ENCODE peak calls at places on chromosomes 13 and 19, in five cellular contexts. One of them, this sample, is unnamed.

GRCh38 chr19:29662278-29662603 is 3.0 kb upstream of the PLEKHF1 start:
- DNase-seq in colonic mucosa: no peak
- DNase-seq in IMR-90: no peak
- DNase-seq in K562: no peak
- DNase-seq in fibroblast of lung: no peak
- DNase-seq in this sample: no peak

GRCh38 chr13:31891472-31891871 is 140.1 kb upstream of the FRY start:
- DNase-seq in fibroblast of lung: no peak
- DNase-seq in IMR-90: no peak
- DNase-seq in K562: no peak
- DNase-seq in colonic mucosa: no peak
- DNase-seq in this sample: no peak

GRCh38 chr19:49150944-49151243 is 4.3 kb downstream of the HRC start:
- DNase-seq in K562: no peak
- DNase-seq in fibroblast of lung: no peak
- DNase-seq in IMR-90: no peak
- DNase-seq in colonic mucosa: no peak
- DNase-seq in this sample: no peak

GRCh38 chr13:31898383-31899071 is 133.0 kb upstream of the FRY start:
- DNase-seq in fibroblast of lung: no peak
- DNase-seq in colonic mucosa: no peak
- DNase-seq in K562: no peak
- DNase-seq in IMR-90: no peak
- DNase-seq in this sample: peak

GRCh38 chr19:41868120-41868988 is 8.3 kb downstream of the RPS19 start:
- DNase-seq in fibroblast of lung: no peak
- DNase-seq in K562: no peak
- DNase-seq in colonic mucosa: no peak
- DNase-seq in IMR-90: no peak
- DNase-seq in this sample: no peak

GRCh38 chr19:49224856-49225255 is 67.3 kb downstream of the TRPM4 start:
- DNase-seq in K562: peak
- DNase-seq in fibroblast of lung: peak
- DNase-seq in IMR-90: peak
- DNase-seq in colonic mucosa: peak
- DNase-seq in this sample: peak

GRCh38 chr13:84137292-84137691 is 255.0 kb upstream of the SLITRK1 start:
- DNase-seq in IMR-90: no peak
- DNase-seq in fibroblast of lung: peak
- DNase-seq in colonic mucosa: no peak
- DNase-seq in K562: no peak
- DNase-seq in this sample: peak

GRCh38 chr13:66794340-66795031 is 435.6 kb downstream of the PCDH9 start:
- DNase-seq in colonic mucosa: peak
- DNase-seq in K562: peak
- DNase-seq in IMR-90: no peak
- DNase-seq in fibroblast of lung: no peak
- DNase-seq in this sample: no peak

GRCh38 chr19:18349524-18350128 is 9.2 kb downstream of the PGPEP1 start:
- DNase-seq in colonic mucosa: peak
- DNase-seq in K562: peak
- DNase-seq in fibroblast of lung: peak
- DNase-seq in IMR-90: peak
- DNase-seq in this sample: peak

GRCh38 chr13:70043685-70044084 is 63.9 kb upstream of the ATXN8OS start:
- DNase-seq in fibroblast of lung: peak
- DNase-seq in colonic mucosa: no peak
- DNase-seq in IMR-90: no peak
- DNase-seq in K562: no peak
- DNase-seq in this sample: peak

GRCh38 chr13:74040200-74040599 is 94.0 kb downstream of the KLF12 start:
- DNase-seq in IMR-90: peak
- DNase-seq in colonic mucosa: peak
- DNase-seq in K562: peak
- DNase-seq in fibroblast of lung: peak
- DNase-seq in this sample: peak

GRCh38 chr13:103795892-103796478 is 729.8 kb upstream of the SLC10A2 start:
- DNase-seq in IMR-90: no peak
- DNase-seq in colonic mucosa: no peak
- DNase-seq in K562: no peak
- DNase-seq in fibroblast of lung: no peak
- DNase-seq in this sample: no peak

GRCh38 chr13:49046534-49046933 is 70.8 kb downstream of the FNDC3A start:
- DNase-seq in IMR-90: peak
- DNase-seq in colonic mucosa: no peak
- DNase-seq in K562: no peak
- DNase-seq in fibroblast of lung: peak
- DNase-seq in this sample: no peak

GRCh38 chr13:98997738-98998641 is 20.1 kb upstream of the DOCK9 start:
- DNase-seq in colonic mucosa: no peak
- DNase-seq in fibroblast of lung: peak
- DNase-seq in IMR-90: no peak
- DNase-seq in K562: no peak
- DNase-seq in this sample: peak

GRCh38 chr13:36432106-36432544 is at the start of gene CCNA1:
- DNase-seq in IMR-90: no peak
- DNase-seq in colonic mucosa: peak
- DNase-seq in K562: peak
- DNase-seq in fibroblast of lung: peak
- DNase-seq in this sample: no peak

GRCh38 chr19:40274585-40275544 is 10.3 kb downstream of the AKT2 start:
- DNase-seq in K562: peak
- DNase-seq in IMR-90: no peak
- DNase-seq in colonic mucosa: no peak
- DNase-seq in fibroblast of lung: no peak
- DNase-seq in this sample: no peak

GRCh38 chr13:99377641-99378040 is 70.4 kb upstream of the GPR183 start:
- DNase-seq in K562: no peak
- DNase-seq in fibroblast of lung: no peak
- DNase-seq in IMR-90: no peak
- DNase-seq in colonic mucosa: no peak
- DNase-seq in this sample: no peak

GRCh38 chr19:48815870-48816501 is 5.2 kb upstream of the BCAT2 start:
- DNase-seq in fibroblast of lung: peak
- DNase-seq in K562: peak
- DNase-seq in colonic mucosa: no peak
- DNase-seq in IMR-90: peak
- DNase-seq in this sample: no peak

DNA sequence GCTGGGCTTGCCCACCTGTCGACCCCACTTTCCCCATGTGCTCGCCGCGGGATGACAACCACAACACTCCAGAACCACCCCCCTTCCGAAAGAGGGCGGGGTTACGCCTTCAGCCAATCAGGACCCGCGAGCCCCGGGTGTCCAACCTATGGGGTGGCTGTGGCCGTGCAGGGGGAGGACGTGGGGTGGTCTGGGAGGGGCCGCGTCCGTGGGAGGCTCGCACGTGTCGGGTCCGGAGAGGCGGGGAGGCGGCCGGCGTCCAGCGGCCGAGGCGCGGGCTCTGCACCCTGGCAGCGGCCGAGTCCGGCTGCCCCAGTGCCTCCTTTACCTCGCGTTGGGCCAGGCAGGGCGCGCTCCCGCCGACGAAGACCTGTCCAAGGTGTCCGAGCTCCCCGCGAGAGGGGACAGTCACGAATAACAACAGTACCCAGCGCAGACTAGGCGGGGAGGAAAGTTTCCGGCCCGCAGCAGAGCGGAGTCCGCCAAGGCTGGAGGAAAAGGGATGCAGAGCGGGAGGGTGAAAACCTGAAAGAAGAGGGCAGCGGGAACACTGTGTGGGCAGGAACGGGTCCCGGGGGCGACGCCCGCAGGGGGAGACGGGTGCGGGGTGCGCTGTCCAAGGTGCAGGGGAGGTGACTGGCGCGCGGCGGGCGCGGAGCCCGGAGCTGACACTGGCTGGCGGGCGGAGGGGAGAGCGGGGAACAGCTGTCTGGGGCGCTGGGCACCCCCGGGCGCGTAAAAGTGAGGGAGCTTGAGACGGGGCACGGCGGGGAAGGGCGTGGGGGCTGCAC is 896 bp downstream of the ENOX1 start:
- DNase-seq in fibroblast of lung: peak
- DNase-seq in IMR-90: peak
- DNase-seq in K562: no peak
- DNase-seq in colonic mucosa: peak
- DNase-seq in this sample: peak
- H3K4me3 ChIP-seq in fibroblast of lung: peak
- H3K4me3 ChIP-seq in IMR-90: peak
- H3K4me3 ChIP-seq in K562: no peak
- H3K4me3 ChIP-seq in colonic mucosa: peak
- H3K4me3 ChIP-seq in this sample: peak

GRCh38 chr13:94227255-94227879 is 252.1 kb downstream of the DCT start:
- DNase-seq in K562: no peak
- DNase-seq in colonic mucosa: no peak
- DNase-seq in IMR-90: no peak
- DNase-seq in fibroblast of lung: no peak
- DNase-seq in this sample: no peak

GRCh38 chr13:94228781-94229180 is 250.7 kb downstream of the DCT start:
- DNase-seq in IMR-90: peak
- DNase-seq in colonic mucosa: no peak
- DNase-seq in fibroblast of lung: peak
- DNase-seq in K562: no peak
- DNase-seq in this sample: peak

GRCh38 chr13:94224670-94225069 is 254.8 kb downstream of the DCT start:
- DNase-seq in K562: no peak
- DNase-seq in colonic mucosa: no peak
- DNase-seq in fibroblast of lung: no peak
- DNase-seq in IMR-90: no peak
- DNase-seq in this sample: no peak
- TF ChIP-seq CTCF in K562: no peak
- TF ChIP-seq CTCF in colonic mucosa: no peak
- TF ChIP-seq CTCF in fibroblast of lung: no peak
- TF ChIP-seq CTCF in IMR-90: no peak
- TF ChIP-seq CTCF in this sample: no peak

GRCh38 chr19:45636902-45637301 is 2.3 kb downstream of the EML2 start:
- DNase-seq in fibroblast of lung: no peak
- DNase-seq in colonic mucosa: no peak
- DNase-seq in IMR-90: no peak
- DNase-seq in K562: no peak
- DNase-seq in this sample: no peak

GRCh38 chr19:45638930-45639729 is at the start of gene EML2:
- DNase-seq in fibroblast of lung: peak
- DNase-seq in K562: peak
- DNase-seq in colonic mucosa: peak
- DNase-seq in IMR-90: no peak
- DNase-seq in this sample: peak

GRCh38 chr19:45636275-45636674 is 2.9 kb downstream of the EML2 start:
- DNase-seq in colonic mucosa: no peak
- DNase-seq in IMR-90: no peak
- DNase-seq in fibroblast of lung: no peak
- DNase-seq in K562: no peak
- DNase-seq in this sample: no peak

GRCh38 chr19:45640849-45641273 is 1.7 kb upstream of the EML2 start:
- DNase-seq in IMR-90: no peak
- DNase-seq in K562: peak
- DNase-seq in fibroblast of lung: no peak
- DNase-seq in colonic mucosa: peak
- DNase-seq in this sample: no peak

DNA sequence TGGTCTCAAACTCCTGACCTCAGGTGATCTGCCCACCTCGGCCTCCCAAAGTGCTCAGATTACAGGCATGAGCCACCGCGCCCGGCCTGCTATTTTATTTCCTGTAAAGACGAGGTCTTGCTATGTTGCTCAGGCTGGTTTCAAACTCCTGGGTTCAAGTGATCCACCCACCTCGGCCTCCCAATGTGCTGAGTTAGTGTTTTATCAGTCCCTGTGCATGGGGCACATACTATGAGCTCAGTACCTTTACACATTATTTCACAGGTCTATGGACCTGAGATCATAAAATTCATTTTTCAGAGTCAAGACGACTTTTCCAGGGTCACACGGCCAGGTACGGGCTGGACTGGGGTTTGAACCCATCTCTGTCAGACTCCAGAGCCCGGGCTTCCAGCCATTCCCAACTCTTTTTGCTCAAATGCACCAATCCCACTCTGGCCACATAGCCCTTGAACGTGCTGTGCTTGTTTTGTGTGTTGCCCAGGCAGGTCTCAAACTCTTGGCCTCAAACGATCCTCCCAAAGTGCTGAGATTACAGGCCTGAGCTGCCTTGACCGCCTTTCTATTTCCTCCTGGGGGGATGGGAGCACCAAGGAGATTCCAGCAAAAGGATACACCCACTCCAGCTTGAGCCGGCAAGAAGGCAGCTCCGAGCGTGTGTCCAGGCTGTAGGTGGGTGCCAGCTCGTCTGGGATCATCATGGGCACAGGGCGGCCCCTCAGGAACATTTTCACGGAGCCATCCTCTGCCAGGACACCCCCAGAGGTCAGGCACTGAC is 1.1 kb downstream of the EML2 start:
- DNase-seq in colonic mucosa: peak
- DNase-seq in fibroblast of lung: peak
- DNase-seq in K562: peak
- DNase-seq in IMR-90: peak
- DNase-seq in this sample: no peak
- H3K4me3 ChIP-seq in colonic mucosa: peak
- H3K4me3 ChIP-seq in fibroblast of lung: peak
- H3K4me3 ChIP-seq in K562: peak
- H3K4me3 ChIP-seq in IMR-90: peak
- H3K4me3 ChIP-seq in this sample: peak

GRCh38 chr13:75355609-75356008 is 126.4 kb downstream of the TBC1D4 start:
- DNase-seq in colonic mucosa: no peak
- DNase-seq in IMR-90: no peak
- DNase-seq in fibroblast of lung: no peak
- DNase-seq in K562: no peak
- DNase-seq in this sample: no peak

GRCh38 chr13:75359266-75359665 is 122.7 kb downstream of the TBC1D4 start:
- DNase-seq in colonic mucosa: no peak
- DNase-seq in fibroblast of lung: peak
- DNase-seq in K562: no peak
- DNase-seq in IMR-90: peak
- DNase-seq in this sample: peak

GRCh38 chr13:75356426-75356825 is 125.5 kb downstream of the TBC1D4 start:
- DNase-seq in fibroblast of lung: peak
- DNase-seq in K562: no peak
- DNase-seq in IMR-90: no peak
- DNase-seq in colonic mucosa: no peak
- DNase-seq in this sample: no peak

GRCh38 chr13:75360170-75360569 is 121.8 kb downstream of the TBC1D4 start:
- DNase-seq in IMR-90: no peak
- DNase-seq in fibroblast of lung: no peak
- DNase-seq in colonic mucosa: no peak
- DNase-seq in K562: no peak
- DNase-seq in this sample: no peak

GRCh38 chr13:75357576-75358295 is 124.2 kb downstream of the TBC1D4 start:
- DNase-seq in colonic mucosa: no peak
- DNase-seq in K562: peak
- DNase-seq in IMR-90: peak
- DNase-seq in fibroblast of lung: peak
- DNase-seq in this sample: peak
- TF ChIP-seq CTCF in colonic mucosa: peak
- TF ChIP-seq CTCF in K562: peak
- TF ChIP-seq CTCF in IMR-90: peak
- TF ChIP-seq CTCF in fibroblast of lung: peak
- TF ChIP-seq CTCF in this sample: peak

This sample was measured in astrocyte of the spinal cord.